ENCODE peak calls at places on chromosomes 12 and 14, in six cellular contexts. One of them, this sample, is unnamed.

GRCh38 chr12:17954788-17955187 is 135.2 kb downstream of the RERGL start:
- DNase-seq in SHP77: no peak
- DNase-seq in BJ: no peak
- DNase-seq in stimulated activated CD4-positive, alpha-beta T cell treated with anti-CD3 and anti-CD28 coated beads, TNF-alpha, amount 100 ng/mL, for 48 hours: no peak
- DNase-seq in Caco-2: no peak
- DNase-seq in SJSA1: no peak
- DNase-seq in this sample: no peak

GRCh38 chr12:97063292-97063935 is 156.4 kb downstream of the NEDD1 start:
- DNase-seq in SHP77: no peak
- DNase-seq in stimulated activated CD4-positive, alpha-beta T cell treated with anti-CD3 and anti-CD28 coated beads, TNF-alpha, amount 100 ng/mL, for 48 hours: no peak
- DNase-seq in Caco-2: no peak
- DNase-seq in SJSA1: no peak
- DNase-seq in BJ: no peak
- DNase-seq in this sample: no peak

GRCh38 chr12:124422570-124423523 is 128.0 kb downstream of the RFLNA start:
- DNase-seq in SHP77: peak; percentile 33
- DNase-seq in Caco-2: no peak
- DNase-seq in SJSA1: peak; percentile 98
- DNase-seq in stimulated activated CD4-positive, alpha-beta T cell treated with anti-CD3 and anti-CD28 coated beads, TNF-alpha, amount 100 ng/mL, for 48 hours: no peak
- DNase-seq in BJ: peak; percentile 87
- DNase-seq in this sample: peak; percentile 85

GRCh38 chr14:31766315-31766892 is 205.2 kb downstream of the NUBPL start:
- DNase-seq in SHP77: no peak
- DNase-seq in stimulated activated CD4-positive, alpha-beta T cell treated with anti-CD3 and anti-CD28 coated beads, TNF-alpha, amount 100 ng/mL, for 48 hours: no peak
- DNase-seq in BJ: no peak
- DNase-seq in SJSA1: no peak
- DNase-seq in Caco-2: no peak
- DNase-seq in this sample: no peak

GRCh38 chr14:77580964-77581505 is 35.4 kb downstream of the SPTLC2 start:
- DNase-seq in Caco-2: no peak
- DNase-seq in SJSA1: no peak
- DNase-seq in stimulated activated CD4-positive, alpha-beta T cell treated with anti-CD3 and anti-CD28 coated beads, TNF-alpha, amount 100 ng/mL, for 48 hours: no peak
- DNase-seq in SHP77: no peak
- DNase-seq in BJ: peak; percentile 26
- DNase-seq in this sample: no peak

GRCh38 chr14:68468437-68469207 is 324.2 kb downstream of the ZFP36L1 start:
- DNase-seq in BJ: peak; percentile 52
- DNase-seq in SJSA1: no peak
- DNase-seq in stimulated activated CD4-positive, alpha-beta T cell treated with anti-CD3 and anti-CD28 coated beads, TNF-alpha, amount 100 ng/mL, for 48 hours: peak; percentile 7
- DNase-seq in SHP77: no peak
- DNase-seq in Caco-2: no peak
- DNase-seq in this sample: no peak

GRCh38 chr14:23644195-23644918 is 8.2 kb downstream of the DHRS2 start:
- DNase-seq in SHP77: no peak
- DNase-seq in stimulated activated CD4-positive, alpha-beta T cell treated with anti-CD3 and anti-CD28 coated beads, TNF-alpha, amount 100 ng/mL, for 48 hours: no peak
- DNase-seq in SJSA1: no peak
- DNase-seq in BJ: no peak
- DNase-seq in Caco-2: no peak
- DNase-seq in this sample: no peak

GRCh38 chr14:83559721-83560120 is 1970.2 kb upstream of the FLRT2 start:
- DNase-seq in Caco-2: no peak
- DNase-seq in stimulated activated CD4-positive, alpha-beta T cell treated with anti-CD3 and anti-CD28 coated beads, TNF-alpha, amount 100 ng/mL, for 48 hours: no peak
- DNase-seq in BJ: no peak
- DNase-seq in SJSA1: no peak
- DNase-seq in SHP77: no peak
- DNase-seq in this sample: no peak

GRCh38 chr12:46492471-46493351 is 120.1 kb upstream of the SLC38A2 start:
- DNase-seq in SJSA1: no peak
- DNase-seq in Caco-2: peak; percentile 83
- DNase-seq in stimulated activated CD4-positive, alpha-beta T cell treated with anti-CD3 and anti-CD28 coated beads, TNF-alpha, amount 100 ng/mL, for 48 hours: no peak
- DNase-seq in SHP77: peak; percentile 27
- DNase-seq in BJ: no peak
- DNase-seq in this sample: no peak

GRCh38 chr12:94157891-94158495 is 9.6 kb downstream of the PLXNC1 start:
- DNase-seq in SHP77: peak; percentile 15
- DNase-seq in stimulated activated CD4-positive, alpha-beta T cell treated with anti-CD3 and anti-CD28 coated beads, TNF-alpha, amount 100 ng/mL, for 48 hours: no peak
- DNase-seq in Caco-2: no peak
- DNase-seq in BJ: no peak
- DNase-seq in SJSA1: no peak
- DNase-seq in this sample: no peak

GRCh38 chr12:39157696-39158342 is 252.4 kb upstream of the CPNE8 start:
- DNase-seq in stimulated activated CD4-positive, alpha-beta T cell treated with anti-CD3 and anti-CD28 coated beads, TNF-alpha, amount 100 ng/mL, for 48 hours: no peak
- DNase-seq in SJSA1: no peak
- DNase-seq in BJ: no peak
- DNase-seq in Caco-2: no peak
- DNase-seq in SHP77: no peak
- DNase-seq in this sample: no peak

GRCh38 chr12:121579190-121579791 is 1.5 kb downstream of the KDM2B start:
- DNase-seq in BJ: no peak
- DNase-seq in Caco-2: no peak
- DNase-seq in SHP77: no peak
- DNase-seq in SJSA1: no peak
- DNase-seq in stimulated activated CD4-positive, alpha-beta T cell treated with anti-CD3 and anti-CD28 coated beads, TNF-alpha, amount 100 ng/mL, for 48 hours: no peak
- DNase-seq in this sample: peak; percentile 56

GRCh38 chr12:47750229-47750798 is 8.4 kb downstream of the RAPGEF3 start:
- DNase-seq in stimulated activated CD4-positive, alpha-beta T cell treated with anti-CD3 and anti-CD28 coated beads, TNF-alpha, amount 100 ng/mL, for 48 hours: no peak
- DNase-seq in SHP77: no peak
- DNase-seq in SJSA1: no peak
- DNase-seq in Caco-2: no peak
- DNase-seq in BJ: no peak
- DNase-seq in this sample: no peak

GRCh38 chr12:110600254-110600653 is 13.7 kb upstream of the TCTN1 start:
- DNase-seq in BJ: no peak
- DNase-seq in SHP77: no peak
- DNase-seq in Caco-2: peak; percentile 48
- DNase-seq in stimulated activated CD4-positive, alpha-beta T cell treated with anti-CD3 and anti-CD28 coated beads, TNF-alpha, amount 100 ng/mL, for 48 hours: no peak
- DNase-seq in SJSA1: no peak
- DNase-seq in this sample: peak; percentile 59

GRCh38 chr14:47722929-47723693 is 47.7 kb upstream of the MDGA2 start:
- DNase-seq in SJSA1: no peak
- DNase-seq in stimulated activated CD4-positive, alpha-beta T cell treated with anti-CD3 and anti-CD28 coated beads, TNF-alpha, amount 100 ng/mL, for 48 hours: no peak
- DNase-seq in Caco-2: no peak
- DNase-seq in SHP77: no peak
- DNase-seq in BJ: no peak
- DNase-seq in this sample: no peak

GRCh38 chr12:132806857-132807256 is 21.8 kb downstream of the GOLGA3 start:
- DNase-seq in SJSA1: no peak
- DNase-seq in stimulated activated CD4-positive, alpha-beta T cell treated with anti-CD3 and anti-CD28 coated beads, TNF-alpha, amount 100 ng/mL, for 48 hours: no peak
- DNase-seq in SHP77: no peak
- DNase-seq in Caco-2: no peak
- DNase-seq in BJ: no peak
- DNase-seq in this sample: no peak

GRCh38 chr14:72560856-72561493 is 332.9 kb downstream of the DPF3 start:
- DNase-seq in stimulated activated CD4-positive, alpha-beta T cell treated with anti-CD3 and anti-CD28 coated beads, TNF-alpha, amount 100 ng/mL, for 48 hours: no peak
- DNase-seq in Caco-2: no peak
- DNase-seq in SHP77: no peak
- DNase-seq in BJ: no peak
- DNase-seq in SJSA1: no peak
- DNase-seq in this sample: no peak

GRCh38 chr14:54637829-54638446 is 71.0 kb downstream of the SAMD4A start:
- DNase-seq in SHP77: no peak
- DNase-seq in SJSA1: peak; percentile 72
- DNase-seq in BJ: no peak
- DNase-seq in Caco-2: no peak
- DNase-seq in stimulated activated CD4-positive, alpha-beta T cell treated with anti-CD3 and anti-CD28 coated beads, TNF-alpha, amount 100 ng/mL, for 48 hours: no peak
- DNase-seq in this sample: no peak

GRCh38 chr12:128592345-128592744 is 231.4 kb downstream of the SLC15A4 start:
- DNase-seq in SJSA1: no peak
- DNase-seq in SHP77: no peak
- DNase-seq in stimulated activated CD4-positive, alpha-beta T cell treated with anti-CD3 and anti-CD28 coated beads, TNF-alpha, amount 100 ng/mL, for 48 hours: no peak
- DNase-seq in BJ: no peak
- DNase-seq in Caco-2: no peak
- DNase-seq in this sample: no peak

GRCh38 chr12:124391340-124392261 is 96.7 kb downstream of the RFLNA start:
- DNase-seq in SJSA1: peak; percentile 82
- DNase-seq in Caco-2: no peak
- DNase-seq in SHP77: no peak
- DNase-seq in BJ: no peak
- DNase-seq in stimulated activated CD4-positive, alpha-beta T cell treated with anti-CD3 and anti-CD28 coated beads, TNF-alpha, amount 100 ng/mL, for 48 hours: peak; percentile 10
- DNase-seq in this sample: peak; percentile 48